ENCODE peak calls at places on chromosomes 16 and 17, in seven cellular contexts. M is body of pancreas, Q is PC-3, T is AG04450, V is stomach, E is cardiac muscle cell, L is adrenal gland. U is an unnamed sample.
A peak's percentile ranks its signal among the peaks of the same experiment; 100 is the strongest.

GRCh38 chr17:40123811-40124114 is 2.0 kb downstream of the MSL1 start:
- DNase-seq in T (no peak), Q (no peak), L (no peak), V (no peak), E (no peak), M (no peak), U (no peak)

GRCh38 chr17:72432881-72433280 is 312.1 kb downstream of the SOX9 start:
- DNase-seq in V (no peak), Q (no peak), M (no peak), T (no peak), L (no peak), E (no peak), U (no peak)

GRCh38 chr17:81440511-81441244 is 45.4 kb downstream of the BAHCC1 start:
- DNase-seq in T (no peak), Q (peak; percentile 25), V (no peak), M (no peak), E (peak; percentile 68), L (no peak), U (no peak)

GRCh38 chr17:10728331-10728730 is 1.5 kb downstream of the TMEM220 start:
- DNase-seq in T (no peak), M (no peak), E (no peak), L (no peak), Q (no peak), V (no peak), U (no peak)

GRCh38 chr17:50279639-50280038 is 5.4 kb downstream of the TMEM92 start:
- DNase-seq in M (no peak), Q (no peak), V (no peak), T (no peak), E (no peak), L (no peak), U (no peak)

GRCh38 chr16:85187002-85187401 is 74.7 kb upstream of the CIBAR2 start:
- DNase-seq in V (no peak), E (peak; percentile 65), L (peak; percentile 69), T (no peak), M (no peak), Q (no peak), U (no peak)

GRCh38 chr16:50394215-50394802 is 25.5 kb upstream of the BRD7 start:
- DNase-seq in M (no peak), E (no peak), L (no peak), T (no peak), Q (no peak), V (no peak), U (no peak)

GRCh38 chr17:72534265-72534664 is 413.4 kb downstream of the SOX9 start:
- DNase-seq in Q (no peak), T (no peak), E (no peak), L (no peak), M (no peak), V (no peak), U (no peak)

GRCh38 chr16:72974142-72974769 is 73.7 kb downstream of the ZFHX3 start:
- DNase-seq in E (no peak), M (peak; percentile 77), L (no peak), Q (no peak), T (no peak), V (peak; percentile 60), U (no peak)

GRCh38 chr17:4497101-4497824 is 1.4 kb upstream of the SPNS2 start:
- DNase-seq in T (no peak), V (no peak), L (no peak), E (no peak), M (peak; percentile 65), Q (peak; percentile 79), U (no peak)

GRCh38 chr17:77235370-77236080 is 94.8 kb downstream of the SEC14L1 start:
- DNase-seq in Q (no peak), M (peak; percentile 21), V (no peak), T (peak; percentile 80), L (no peak), E (no peak), U (no peak)

GRCh38 chr17:6279659-6280058 is 155.3 kb downstream of the AIPL1 start:
- DNase-seq in T (no peak), E (no peak), L (no peak), M (peak; percentile 11), Q (peak; percentile 87), V (no peak), U (no peak)

GRCh38 chr16:86252596-86252995 is 257.7 kb upstream of the FOXF1 start:
- DNase-seq in M (no peak), Q (no peak), T (no peak), E (peak; percentile 54), V (no peak), L (no peak), U (no peak)

GRCh38 chr17:59062509-59062908 is 44.2 kb downstream of the TRIM37 start:
- DNase-seq in E (no peak), M (no peak), V (no peak), Q (no peak), L (no peak), T (no peak), U (no peak)

GRCh38 chr16:86848821-86849220 is 270.5 kb downstream of the FOXL1 start:
- DNase-seq in E (peak; percentile 30), T (no peak), L (no peak), Q (no peak), V (no peak), M (no peak), U (no peak)

GRCh38 chr17:80327518-80327917 is 66.9 kb downstream of the RNF213 start:
- DNase-seq in L (no peak), E (no peak), V (no peak), Q (no peak), M (no peak), T (no peak), U (no peak)

GRCh38 chr16:5020551-5020950 is 13.2 kb downstream of the NAGPA start:
- DNase-seq in L (no peak), E (no peak), Q (no peak), M (no peak), V (no peak), T (no peak), U (peak; percentile 60)

GRCh38 chr17:58341861-58342475 is 10.0 kb downstream of the SUPT4H1 start:
- DNase-seq in M (no peak), L (no peak), T (no peak), E (no peak), V (no peak), Q (no peak), U (no peak)

GRCh38 chr17:26807024-26807423 is 486.9 kb upstream of the WSB1 start:
- DNase-seq in L (no peak), Q (no peak), M (no peak), E (no peak), T (no peak), V (no peak), U (no peak)

GRCh38 chr16:68309798-68310197 is 948 bp downstream of the SLC7A6OS start:
- DNase-seq in Q (no peak), T (no peak), V (no peak), M (no peak), L (no peak), E (no peak), U (no peak)

GRCh38 chr17:1916339-1916738 is 86.5 kb downstream of the RPA1 start:
- DNase-seq in E (no peak), M (no peak), T (no peak), V (no peak), Q (no peak), L (no peak), U (no peak)

GRCh38 chr16:1042776-1043349 is 29.7 kb upstream of the SSTR5 start:
- DNase-seq in T (no peak), M (peak; percentile 28), Q (peak; percentile 7), V (no peak), E (no peak), L (no peak), U (no peak)

GRCh38 chr17:45136846-45137560 is 1.5 kb downstream of the ACBD4 start:
- DNase-seq in Q (no peak), E (no peak), T (no peak), M (no peak), L (no peak), V (no peak), U (peak; percentile 49)

GRCh38 chr17:79106958-79107357 is 32.3 kb downstream of the ENGASE start:
- DNase-seq in M (no peak), Q (no peak), L (no peak), E (no peak), V (no peak), T (no peak), U (no peak)
- H3K27me3 ChIP-seq in M (no peaks in the 10 kb centered on the region), Q (peaks cover 35% of the 10 kb centered on the region), L (peaks cover 19% of the 10 kb centered on the region), E (no peaks in the 10 kb centered on the region), V (peaks cover 3% of the 10 kb centered on the region), T (peaks cover 30% of the 10 kb centered on the region), U (no peaks in the 10 kb centered on the region)

GRCh38 chr17:41751288-41751687 is 16.8 kb upstream of the HAP1 start:
- DNase-seq in M (no peak), Q (no peak), L (no peak), V (no peak), T (no peak), E (no peak), U (no peak)
- TF ChIP-seq CTCF in M (no peak), Q (no peak), L (no peak), V (no peak), T (no peak), E (no peak), U (no peak)

DNA sequence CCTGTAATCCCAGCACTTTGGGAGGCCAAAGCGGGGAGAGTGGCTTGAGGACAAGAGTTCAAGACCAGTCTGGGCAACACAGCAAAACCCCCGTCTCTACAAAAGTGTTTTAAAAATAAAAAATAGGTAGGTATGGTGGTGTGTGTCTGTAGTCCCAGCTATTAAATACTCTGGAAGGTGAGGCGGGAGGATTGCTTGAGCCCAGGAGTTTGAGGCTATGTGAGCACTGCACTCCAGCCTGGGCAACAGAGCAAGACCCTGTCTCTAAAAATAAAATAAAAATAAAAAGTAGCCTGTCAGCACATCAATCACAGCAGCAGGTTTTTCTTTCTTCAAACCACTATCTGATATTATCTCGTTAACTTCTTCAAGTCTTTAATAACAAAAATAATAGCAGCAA is 1.6 kb downstream of the USP31 start:
- DNase-seq in Q (no peak), T (no peak), V (no peak), L (no peak), M (no peak), E (no peak), U (no peak)
- H3K4me3 ChIP-seq in Q (peak overlapping the region; percentile 75), T (no peak overlapping the region), V (peak overlapping the region; percentile 88), L (no peak overlapping the region), M (no peak overlapping the region), E (peak overlapping the region; percentile 58), U (peak overlapping the region; percentile 76)

GRCh38 chr17:78896091-78896833 is 6.7 kb downstream of the CEP295NL start:
- DNase-seq in V (no peak), T (no peak), E (no peak), L (no peak), M (no peak), Q (no peak), U (no peak)

GRCh38 chr17:78896834-78897638 is 6.0 kb downstream of the CEP295NL start:
- DNase-seq in M (no peak), L (no peak), Q (no peak), V (no peak), E (no peak), T (no peak), U (no peak)

GRCh38 chr17:78893684-78894083 is 9.3 kb downstream of the CEP295NL start:
- DNase-seq in T (no peak), M (no peak), V (no peak), L (no peak), Q (no peak), E (no peak), U (no peak)

GRCh38 chr17:78897639-78897996 is 5.4 kb downstream of the CEP295NL start:
- DNase-seq in V (no peak), M (no peak), E (no peak), T (no peak), L (no peak), Q (no peak), U (no peak)

DNA sequence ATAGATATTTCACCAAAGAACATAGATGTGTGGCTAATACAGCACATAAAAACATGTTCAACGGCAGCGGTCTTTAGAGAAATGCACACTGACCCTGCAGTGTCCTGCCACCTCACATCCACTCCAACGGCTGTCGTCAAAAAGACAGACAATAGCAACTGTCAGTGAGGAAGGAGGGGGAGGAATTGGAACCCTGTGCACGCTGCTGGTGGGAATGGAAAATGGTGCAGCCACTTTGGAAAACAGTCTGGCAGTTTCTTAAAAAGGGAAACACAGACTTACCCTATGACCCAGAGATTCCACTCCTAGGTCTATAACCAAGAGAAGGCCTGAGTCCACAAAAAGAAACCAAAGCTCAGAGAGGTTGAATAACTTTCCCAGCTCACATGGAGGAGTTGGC is 7.7 kb downstream of the CEP295NL start:
- DNase-seq in E (no peak), T (no peak), L (no peak), M (no peak), V (no peak), Q (no peak), U (no peak)
- H3K27me3 ChIP-seq in E (no peaks in the 10 kb centered on the region), T (no peaks in the 10 kb centered on the region), L (no peaks in the 10 kb centered on the region), M (no peaks in the 10 kb centered on the region), V (no peaks in the 10 kb centered on the region), Q (no peaks in the 10 kb centered on the region), U (no peaks in the 10 kb centered on the region)

U was measured in left lung.